ENCODE peak calls at places on chromosomes 16 and 17, in six cellular contexts. S is amniotic stem cell; G is choroid plexus epithelial cell; V is body of pancreas; F is NCI-H1105 treated with DMSO at 0.1 percent for 48 hours; O is stimulated activated CD8-positive, alpha-beta memory T cell treated with anti-CD3 and anti-CD28 coated beads, Interleukin-15, amount 100 ng/mL, for 1 hour. R is an unnamed sample.

GRCh38 chr17:37276475-37276874 is 99.3 kb upstream of the C17orf78 start:
- DNase-seq in S (no peak), G (peak), V (no peak), F (no peak), O (no peak), R (no peak)

GRCh38 chr17:42682400-42683384 is at the start of gene CNTNAP1:
- DNase-seq in S (peak), G (peak), V (no peak), F (peak), O (no peak), R (peak)

GRCh38 chr16:56824335-56824734 is 40.7 kb upstream of the SLC12A3 start:
- DNase-seq in S (no peak), G (peak), V (no peak), F (peak), O (no peak), R (no peak)

GRCh38 chr17:58120195-58120822 is 27.9 kb upstream of the OR4D1 start:
- DNase-seq in S (peak), G (peak), V (peak), F (no peak), O (no peak), R (peak)

GRCh38 chr17:12990041-12990808 is 27.6 kb downstream of the ELAC2 start:
- DNase-seq in S (no peak), G (no peak), V (no peak), F (peak), O (no peak), R (no peak)

GRCh38 chr16:77236063-77236511 is 36.9 kb downstream of the SYCE1L start:
- DNase-seq in S (peak), G (peak), V (peak), F (peak), O (peak), R (peak)

GRCh38 chr17:32523827-32524552 is 37.2 kb downstream of the CDK5R1 start:
- DNase-seq in S (no peak), G (no peak), V (no peak), F (no peak), O (no peak), R (no peak)

GRCh38 chr17:21286066-21286770 is 1.7 kb downstream of the MAP2K3 start:
- DNase-seq in S (peak), G (peak), V (peak), F (peak), O (no peak), R (peak)

GRCh38 chr17:4247981-4248388 is 15.8 kb downstream of the ANKFY1 start:
- DNase-seq in S (no peak), G (peak), V (peak), F (no peak), O (no peak), R (peak)

GRCh38 chr17:27920569-27920968 is 27.4 kb upstream of the LYRM9 start:
- DNase-seq in S (no peak), G (no peak), V (no peak), F (no peak), O (no peak), R (no peak)

GRCh38 chr16:15607700-15608396 is 35.1 kb downstream of the MARF1 start:
- DNase-seq in S (no peak), G (peak), V (no peak), F (no peak), O (no peak), R (no peak)

GRCh38 chr17:83071365-83071764 is 8.0 kb upstream of the METRNL start:
- DNase-seq in S (no peak), G (no peak), V (no peak), F (no peak), O (no peak), R (no peak)

GRCh38 chr17:47896672-47897490 is 845 bp downstream of the SP2 start:
- DNase-seq in S (peak), G (peak), V (no peak), F (no peak), O (no peak), R (no peak)

GRCh38 chr16:87317766-87318121 is 552 bp upstream of the C16orf95 start:
- DNase-seq in S (peak), G (peak), V (peak), F (peak), O (no peak), R (peak)

GRCh38 chr16:924806-925205 is 46.0 kb downstream of the LMF1 start:
- DNase-seq in S (no peak), G (no peak), V (no peak), F (no peak), O (no peak), R (no peak)

GRCh38 chr17:34859652-34860051 is 101.6 kb downstream of the CCT6B start:
- DNase-seq in S (no peak), G (no peak), V (no peak), F (no peak), O (no peak), R (no peak)

GRCh38 chr17:59001158-59001814 is 105.4 kb downstream of the TRIM37 start:
- DNase-seq in S (peak), G (peak), V (peak), F (no peak), O (peak), R (no peak)

GRCh38 chr16:78060787-78061186 is 38.4 kb downstream of the CLEC3A start:
- DNase-seq in S (no peak), G (no peak), V (no peak), F (no peak), O (no peak), R (no peak)

GRCh38 chr16:48462146-48462740 is 77.0 kb upstream of the SIAH1 start:
- DNase-seq in S (no peak), G (no peak), V (no peak), F (no peak), O (no peak), R (no peak)

GRCh38 chr17:61388561-61389356 is 10.9 kb upstream of the TBX2 start:
- DNase-seq in S (no peak), G (no peak), V (no peak), F (no peak), O (no peak), R (no peak)

GRCh38 chr17:66365204-66365524 is 62.8 kb downstream of the PRKCA start:
- DNase-seq in S (no peak), G (no peak), V (no peak), F (no peak), O (no peak), R (no peak)

GRCh38 chr17:55265434-55266021 is 768 bp downstream of the HLF start:
- DNase-seq in S (no peak), G (no peak), V (no peak), F (no peak), O (no peak), R (no peak)

GRCh38 chr16:12245088-12245922 is 268.8 kb downstream of the SNX29 start:
- DNase-seq in S (no peak), G (no peak), V (no peak), F (no peak), O (no peak), R (no peak)

GRCh38 chr17:43543300-43543699 is 2.8 kb downstream of the ETV4 start:
- DNase-seq in S (no peak), G (no peak), V (no peak), F (no peak), O (no peak), R (no peak)

GRCh38 chr16:4529085-4530060 is 9.2 kb downstream of the CDIP1 start:
- DNase-seq in S (no peak), G (peak), V (no peak), F (no peak), O (no peak), R (no peak)

GRCh38 chr17:48555616-48556533 is 11.0 kb upstream of the HOXB2 start:
- DNase-seq in S (no peak), G (no peak), V (no peak), F (peak), O (no peak), R (no peak)

GRCh38 chr16:17585449-17586080 is 114.8 kb upstream of the XYLT1 start:
- DNase-seq in S (no peak), G (no peak), V (no peak), F (no peak), O (no peak), R (no peak)

R was measured in HuH-7.5.